ENCODE peak calls at places on chromosomes 12 and 14, in five cellular contexts. A, T, W, S and K are unnamed samples.

GRCh38 chr12:132517740-132518100 is 27.8 kb downstream of the FBRSL1 start:
- DNase-seq in W (peak), S (no peak), T (no peak), A (no peak), K (no peak)

GRCh38 chr14:95495538-95496025 is 20.9 kb downstream of the SYNE3 start:
- DNase-seq in T (no peak), S (no peak), A (no peak), W (no peak), K (no peak)

GRCh38 chr12:62211510-62211909 is 48.7 kb upstream of the USP15 start:
- DNase-seq in T (no peak), W (no peak), S (no peak), A (no peak), K (no peak)

GRCh38 chr14:51188566-51189185 is 51.4 kb upstream of the TMX1 start:
- DNase-seq in W (no peak), S (no peak), T (no peak), A (no peak), K (no peak)

GRCh38 chr12:116060765-116061164 is 216.7 kb downstream of the MED13L start:
- DNase-seq in S (no peak), T (no peak), A (no peak), W (no peak), K (no peak)

GRCh38 chr12:104680070-104680469 is 223.3 kb downstream of the CHST11 start:
- DNase-seq in A (peak), S (peak), W (no peak), T (no peak), K (no peak)

GRCh38 chr14:105682956-105683570 is 156.7 kb downstream of the TMEM121 start:
- DNase-seq in A (no peak), S (no peak), T (peak), W (no peak), K (no peak)

GRCh38 chr12:13503094-13503835 is 306.7 kb downstream of the EMP1 start:
- DNase-seq in T (no peak), W (no peak), S (no peak), A (no peak), K (no peak)

GRCh38 chr14:69288956-69289705 is 29.2 kb downstream of the GALNT16 start:
- DNase-seq in S (no peak), T (no peak), W (no peak), A (no peak), K (no peak)

GRCh38 chr12:121765573-121765972 is 27.9 kb downstream of the RHOF start:
- DNase-seq in W (no peak), A (no peak), T (no peak), S (peak), K (peak)

GRCh38 chr14:99689266-99690236 is 5.5 kb downstream of the CYP46A1 start:
- DNase-seq in A (no peak), W (no peak), T (peak), S (no peak), K (no peak)

GRCh38 chr14:51534623-51535022 is 117.1 kb upstream of the FRMD6 start:
- DNase-seq in W (peak), T (no peak), A (no peak), S (peak), K (no peak)

GRCh38 chr12:48631071-48631470 is 51.0 kb downstream of the KANSL2 start:
- DNase-seq in S (no peak), A (peak), T (no peak), W (no peak), K (no peak)

GRCh38 chr12:71840226-71840847 is 778 bp downstream of the TBC1D15 start:
- DNase-seq in A (no peak), T (no peak), S (no peak), W (no peak), K (no peak)

DNA sequence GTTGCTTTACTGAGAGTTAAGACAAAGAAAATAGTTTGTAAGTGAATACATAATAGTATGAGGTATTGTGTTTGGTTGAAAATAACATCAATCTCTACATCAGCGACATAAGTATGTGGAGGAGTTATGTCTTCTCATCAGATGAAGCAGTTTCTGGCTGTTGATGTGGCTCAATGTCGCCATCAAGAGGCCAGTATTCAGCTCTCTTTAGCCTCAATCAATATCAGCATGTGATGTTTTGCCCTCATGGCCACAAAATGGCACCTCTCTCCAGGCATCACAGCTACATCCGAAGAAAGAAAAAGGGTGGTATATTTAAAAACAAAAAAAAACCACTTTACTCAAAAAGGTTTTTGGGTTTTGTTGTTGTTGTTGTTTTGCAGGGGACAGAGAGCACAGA is 302.3 kb upstream of the TMEM132C start:
- DNase-seq in T (no peak), W (no peak), A (no peak), S (no peak), K (no peak)
- TF ChIP-seq CTCF in T (no peak), W (no peak), A (peak), S (peak), K (peak)

GRCh38 chr12:6235499-6235898 is 35.3 kb downstream of the CD9 start:
- DNase-seq in T (peak), A (no peak), S (peak), W (peak), K (no peak)

GRCh38 chr12:6234906-6235305 is 34.7 kb downstream of the CD9 start:
- DNase-seq in T (no peak), A (no peak), W (no peak), S (no peak), K (no peak)

GRCh38 chr12:6231359-6232268 is 31.4 kb downstream of the CD9 start:
- DNase-seq in T (no peak), W (no peak), A (no peak), S (no peak), K (no peak)

GRCh38 chr12:6234214-6234613 is 34.0 kb downstream of the CD9 start:
- DNase-seq in A (no peak), T (peak), W (no peak), S (no peak), K (no peak)

GRCh38 chr12:6233121-6233971 is 33.1 kb downstream of the CD9 start:
- DNase-seq in W (peak), A (no peak), T (no peak), S (no peak), K (no peak)
- TF ChIP-seq CTCF in W (no peak), A (peak), T (no peak), S (no peak), K (peak)

GRCh38 chr14:82999802-83000201 is 1466.1 kb upstream of the SEL1L start:
- DNase-seq in T (no peak), S (no peak), W (no peak), A (peak), K (no peak)
- TF ChIP-seq CTCF in T (no peak), S (peak), W (no peak), A (peak), K (peak)

GRCh38 chr12:46135750-46136149 is 133.1 kb downstream of the SLC38A1 start:
- DNase-seq in T (no peak), A (no peak), S (no peak), W (no peak), K (no peak)

GRCh38 chr12:46134205-46134811 is 134.5 kb downstream of the SLC38A1 start:
- DNase-seq in S (no peak), A (no peak), W (no peak), T (no peak), K (no peak)

GRCh38 chr12:46133751-46134150 is 135.1 kb downstream of the SLC38A1 start:
- DNase-seq in T (no peak), S (no peak), W (no peak), A (no peak), K (no peak)

GRCh38 chr12:46134852-46135251 is 134.0 kb downstream of the SLC38A1 start:
- DNase-seq in T (no peak), W (no peak), A (no peak), S (no peak), K (no peak)

GRCh38 chr12:46131729-46132128 is 137.1 kb downstream of the SLC38A1 start:
- DNase-seq in T (no peak), S (no peak), W (no peak), A (peak), K (no peak)
- TF ChIP-seq CTCF in T (peak), S (peak), W (no peak), A (peak), K (no peak)

DNA sequence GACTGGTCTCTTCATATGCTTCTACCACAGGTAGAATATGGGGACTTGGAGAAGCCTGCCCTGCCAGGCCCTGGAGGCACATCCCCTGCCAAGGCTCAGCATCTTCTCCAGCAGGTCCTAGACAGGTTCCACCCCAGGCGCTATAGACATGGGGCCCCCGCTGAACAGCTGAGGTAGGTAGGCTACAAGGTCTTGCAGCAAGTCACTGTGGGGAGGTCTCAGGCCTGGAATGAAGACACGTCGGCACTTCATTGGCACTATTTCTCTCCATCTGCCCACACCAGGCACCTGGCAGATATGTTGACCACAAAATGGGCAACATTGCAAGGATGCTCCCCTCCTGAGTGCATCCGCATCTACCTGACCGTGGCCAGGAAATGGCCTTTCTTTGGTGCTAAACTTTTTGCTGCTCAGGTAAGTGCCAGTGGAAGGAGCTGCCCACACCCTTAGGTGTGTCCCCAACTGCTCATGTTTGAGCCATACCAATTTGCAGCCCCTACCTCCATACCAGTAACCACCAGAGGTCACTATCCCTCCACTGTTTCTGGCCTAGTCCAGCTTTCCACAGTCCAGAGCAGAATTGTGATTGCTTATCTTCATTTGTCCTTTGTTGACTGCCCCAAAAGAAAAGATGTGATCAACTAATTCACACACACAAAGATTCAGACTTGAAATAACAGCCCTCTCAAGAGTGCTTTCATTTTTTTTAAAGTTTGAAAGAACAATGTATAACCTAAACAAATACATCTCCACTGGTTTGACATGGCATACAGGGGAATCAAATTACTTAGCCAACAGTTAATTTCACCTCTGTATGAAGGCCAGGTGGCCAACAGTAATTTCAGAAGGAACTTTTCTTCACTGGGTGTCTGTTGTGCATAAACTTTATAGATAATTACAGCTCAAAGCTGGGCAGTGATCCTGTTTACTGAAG is 16.1 kb downstream of the PIGH start:
- DNase-seq in T (no peak), A (peak), W (no peak), S (peak), K (no peak)
- TF ChIP-seq CTCF in T (peak), A (peak), W (peak), S (peak), K (peak)

GRCh38 chr12:76346236-76346635 is 2.0 kb downstream of the BBS10 start:
- DNase-seq in S (no peak), W (no peak), T (no peak), A (no peak), K (no peak)

GRCh38 chr12:76345569-76345968 is 2.6 kb downstream of the BBS10 start:
- DNase-seq in S (no peak), T (no peak), W (no peak), A (no peak), K (no peak)

GRCh38 chr12:76341436-76342030 is 6.7 kb downstream of the BBS10 start:
- DNase-seq in A (no peak), S (no peak), W (no peak), T (no peak), K (no peak)

GRCh38 chr12:76348079-76348901 is at the start of gene BBS10:
- DNase-seq in A (peak), T (peak), S (peak), W (peak), K (peak)

DNA sequence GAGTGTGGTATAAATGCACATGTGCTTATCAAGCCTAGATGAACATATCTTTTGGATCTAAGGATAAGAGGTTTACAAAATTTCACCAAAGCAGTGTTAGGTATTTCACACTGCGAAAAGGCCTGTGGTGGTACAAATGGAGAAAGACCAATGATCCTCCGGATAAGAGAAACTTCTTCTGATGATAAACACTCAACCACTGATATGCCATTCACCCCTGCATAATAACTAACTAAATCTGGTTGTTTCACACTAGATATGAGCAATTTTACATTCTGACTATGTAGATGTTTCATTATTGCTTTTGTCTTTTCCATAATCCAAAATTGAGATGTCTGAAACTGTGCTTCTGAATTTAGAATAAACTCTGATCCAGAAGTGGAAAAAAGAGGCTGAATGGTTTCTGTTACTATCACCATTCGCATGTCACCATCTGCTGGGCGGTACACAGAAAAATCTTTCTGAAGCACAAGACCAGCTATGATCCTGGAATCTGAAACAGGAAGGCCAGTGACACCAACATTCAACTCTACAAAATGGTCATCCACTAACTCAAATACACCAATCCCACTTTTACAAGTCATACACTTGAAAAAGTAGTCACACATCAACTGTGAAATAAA is 1.3 kb downstream of the BBS10 start:
- DNase-seq in S (no peak), A (peak), T (no peak), W (no peak), K (no peak)
- TF ChIP-seq CTCF in S (peak), A (peak), T (no peak), W (no peak), K (peak)

GRCh38 chr12:57176846-57177245 is 29.4 kb upstream of the LRP1-AS start:
- DNase-seq in T (no peak), W (no peak), S (no peak), A (no peak), K (no peak)

GRCh38 chr12:57175428-57176138 is 28.2 kb upstream of the LRP1-AS start:
- DNase-seq in S (peak), T (peak), W (peak), A (peak), K (peak)

GRCh38 chr12:57178213-57178612 is 30.8 kb upstream of the LRP1-AS start:
- DNase-seq in A (no peak), S (no peak), T (no peak), W (no peak), K (no peak)

GRCh38 chr12:57177354-57177753 is 29.9 kb upstream of the LRP1-AS start:
- DNase-seq in W (no peak), T (no peak), A (no peak), S (no peak), K (no peak)

DNA sequence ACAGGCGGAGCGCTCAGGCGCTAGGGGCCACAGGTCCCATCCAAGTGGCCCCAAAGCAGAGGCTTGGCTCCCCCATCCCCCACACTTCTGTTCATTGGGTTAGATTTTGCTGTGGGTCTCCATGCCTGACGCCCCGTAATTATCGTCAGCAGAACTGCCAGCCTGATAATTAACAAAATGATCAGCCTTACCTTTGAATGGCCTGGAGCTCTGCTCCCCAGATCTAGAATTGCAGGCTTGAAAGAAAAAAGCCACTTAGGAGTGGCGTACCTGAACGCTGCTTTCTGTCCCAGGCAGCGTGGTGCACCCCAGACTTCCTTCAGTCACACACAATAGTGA is 28.7 kb upstream of the LRP1-AS start:
- DNase-seq in A (no peak), T (no peak), S (no peak), W (no peak), K (no peak)
- TF ChIP-seq CTCF in A (no peak), T (no peak), S (no peak), W (no peak), K (no peak)